ENCODE peak calls at places on chromosomes 5 and 9, in four cellular contexts. D, F, T and C are unnamed samples.

GRCh38 chr9:89848060-89849040 is 243.5 kb downstream of the GADD45G start:
- DNase-seq in D (no peak), T (no peak), F (no peak), C (no peak)

GRCh38 chr9:116549786-116550660 is 137.1 kb upstream of the TRIM32 start:
- DNase-seq in T (no peak), D (no peak), F (no peak), C (no peak)

GRCh38 chr9:27572918-27573698 is at the start of gene C9orf72:
- DNase-seq in D (no peak), F (peak; percentile 94), T (no peak), C (peak; percentile 74)

GRCh38 chr9:82558855-82559615 is 503.9 kb downstream of the RASEF start:
- DNase-seq in F (no peak), D (peak; percentile 61), T (no peak), C (no peak)

GRCh38 chr9:37449877-37450632 is 15.2 kb downstream of the ZBTB5 start:
- DNase-seq in T (peak; percentile 75), F (no peak), D (no peak), C (no peak)

GRCh38 chr5:21140987-21141386 is 1153.0 kb upstream of the CDH18 start:
- DNase-seq in D (no peak), F (no peak), T (no peak), C (no peak)

GRCh38 chr5:142699105-142699720 is 13.3 kb upstream of the FGF1 start:
- DNase-seq in D (peak; percentile 84), T (peak; percentile 90), F (peak; percentile 94), C (peak; percentile 90)

GRCh38 chr9:108041551-108041950 is 552.0 kb upstream of the KLF4 start:
- DNase-seq in D (no peak), F (no peak), T (no peak), C (no peak)

GRCh38 chr9:2469681-2470141 is 151.9 kb upstream of the VLDLR start:
- DNase-seq in F (no peak), T (no peak), D (peak; percentile 5), C (peak; percentile 48)

GRCh38 chr5:10077721-10078551 is 171.8 kb downstream of the ATPSCKMT start:
- DNase-seq in T (no peak), F (no peak), D (no peak), C (no peak)

GRCh38 chr9:77156646-77157371 is 20.5 kb upstream of the VPS13A start:
- DNase-seq in D (peak; percentile 28), T (no peak), F (no peak), C (no peak)

GRCh38 chr9:124457887-124458431 is 7.7 kb downstream of the ADGRD2 start:
- DNase-seq in D (no peak), F (peak; percentile 50), T (no peak), C (no peak)

GRCh38 chr9:124454791-124455443 is 4.7 kb downstream of the ADGRD2 start:
- DNase-seq in D (no peak), T (no peak), F (peak; percentile 71), C (no peak)

GRCh38 chr9:124457079-124457886 is 7.0 kb downstream of the ADGRD2 start:
- DNase-seq in F (peak; percentile 62), D (no peak), T (no peak), C (no peak)

GRCh38 chr9:124455820-124456219 is 5.6 kb downstream of the ADGRD2 start:
- DNase-seq in T (no peak), F (peak; percentile 23), D (no peak), C (no peak)

DNA sequence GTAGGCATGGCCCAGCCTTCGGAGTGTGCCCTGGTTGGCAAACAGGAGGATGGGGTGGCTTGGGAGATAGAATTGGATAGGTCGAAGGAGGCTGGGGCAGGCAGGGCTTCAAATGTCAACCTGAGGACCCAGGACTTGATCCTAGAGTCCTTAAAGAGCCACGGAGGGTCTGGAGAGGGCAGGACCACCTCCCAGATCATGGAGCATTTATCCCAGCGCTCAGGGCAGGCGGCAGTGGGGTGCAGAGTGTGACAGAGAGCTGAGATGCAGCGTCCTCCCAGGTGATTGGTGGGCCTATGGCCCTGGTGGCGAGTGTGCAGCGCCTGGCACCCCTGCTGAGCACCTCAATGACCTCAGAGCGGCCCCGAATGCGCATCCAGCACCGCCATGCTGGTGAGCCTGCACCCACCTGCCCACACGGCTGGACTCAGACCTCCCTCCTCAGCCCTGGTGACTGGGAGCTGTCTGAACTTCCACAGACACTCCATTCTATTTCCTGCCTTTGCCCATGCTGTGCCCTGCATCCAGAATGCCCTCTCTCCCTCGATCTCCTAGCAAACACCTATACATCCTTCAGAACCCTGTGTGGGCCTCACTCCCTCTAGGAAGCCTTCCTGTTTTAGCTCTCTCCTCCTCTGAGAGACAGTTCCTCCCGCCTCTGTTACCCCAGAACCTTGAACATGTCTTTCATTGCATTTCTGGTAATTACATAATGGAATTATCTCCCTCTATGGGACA is 6.3 kb downstream of the ADGRD2 start:
- DNase-seq in F (peak; percentile 62), T (no peak), D (no peak), C (no peak)
- H3K27me3 ChIP-seq in F (no peaks in the 10 kb centered on the region), T (peaks cover 44% of the 10 kb centered on the region), D (peaks cover 11% of the 10 kb centered on the region), C (peaks cover 24% of the 10 kb centered on the region)

DNA sequence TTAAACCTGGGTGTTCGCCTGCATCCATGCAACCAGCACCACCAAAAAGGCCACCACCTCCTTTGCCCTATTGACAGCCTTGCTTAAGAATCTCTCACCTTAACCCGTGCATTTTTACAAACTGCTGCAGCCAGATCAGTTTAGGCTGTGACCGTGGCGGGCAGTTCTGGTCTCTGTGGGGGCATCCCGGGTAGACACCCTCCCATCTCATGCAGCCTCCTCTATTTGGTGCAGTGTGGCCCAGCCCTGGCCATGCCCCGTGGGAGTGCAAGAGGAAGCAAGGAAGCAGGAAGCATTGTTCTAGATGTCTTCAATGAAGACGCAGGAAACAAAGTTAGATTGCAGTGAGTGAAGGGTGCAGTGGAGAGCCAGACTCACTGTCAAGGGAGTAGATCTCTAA is 108.8 kb upstream of the MVB12B start:
- DNase-seq in D (no peak), T (no peak), F (no peak), C (no peak)
- H3K27me3 ChIP-seq in D (peaks cover 5% of the 10 kb centered on the region), T (peaks cover 17% of the 10 kb centered on the region), F (no peaks in the 10 kb centered on the region), C (peaks cover 16% of the 10 kb centered on the region)

GRCh38 chr9:68704498-68704803 is 589 bp upstream of the PIP5K1B start:
- DNase-seq in D (no peak), F (no peak), T (no peak), C (no peak)
- H3K27me3 ChIP-seq in D (peaks cover 5% of the 10 kb centered on the region), F (no peaks in the 10 kb centered on the region), T (no peaks in the 10 kb centered on the region), C (no peaks in the 10 kb centered on the region)

GRCh38 chr5:50969207-50970145 is 303.0 kb downstream of the PARP8 start:
- DNase-seq in F (peak; percentile 70), D (no peak), T (peak; percentile 24), C (no peak)
- H3K27me3 ChIP-seq in F (peaks cover 2% of the 10 kb centered on the region), D (peaks cover 24% of the 10 kb centered on the region), T (peaks cover 86% of the 10 kb centered on the region), C (peaks cover 90% of the 10 kb centered on the region)

GRCh38 chr9:1044643-1045042 is 5.5 kb upstream of the DMRT2 start:
- DNase-seq in D (no peak), T (no peak), F (no peak), C (peak; percentile 34)

GRCh38 chr9:1049641-1050040 is 516 bp upstream of the DMRT2 start:
- DNase-seq in F (no peak), D (peak; percentile 7), T (no peak), C (no peak)

GRCh38 chr9:1047605-1048235 is 2.4 kb upstream of the DMRT2 start:
- DNase-seq in F (no peak), T (no peak), D (peak; percentile 5), C (no peak)

GRCh38 chr9:1048853-1049252 is 1.3 kb upstream of the DMRT2 start:
- DNase-seq in T (no peak), F (no peak), D (no peak), C (no peak)

GRCh38 chr9:1046639-1047604 is 3.2 kb upstream of the DMRT2 start:
- DNase-seq in T (no peak), D (no peak), F (no peak), C (no peak)
- H3K27me3 ChIP-seq in T (peaks cover 99% of the 10 kb centered on the region), D (peaks cover 68% of the 10 kb centered on the region), F (peaks cover 4% of the 10 kb centered on the region), C (peaks cover 100% of the 10 kb centered on the region)

DNA sequence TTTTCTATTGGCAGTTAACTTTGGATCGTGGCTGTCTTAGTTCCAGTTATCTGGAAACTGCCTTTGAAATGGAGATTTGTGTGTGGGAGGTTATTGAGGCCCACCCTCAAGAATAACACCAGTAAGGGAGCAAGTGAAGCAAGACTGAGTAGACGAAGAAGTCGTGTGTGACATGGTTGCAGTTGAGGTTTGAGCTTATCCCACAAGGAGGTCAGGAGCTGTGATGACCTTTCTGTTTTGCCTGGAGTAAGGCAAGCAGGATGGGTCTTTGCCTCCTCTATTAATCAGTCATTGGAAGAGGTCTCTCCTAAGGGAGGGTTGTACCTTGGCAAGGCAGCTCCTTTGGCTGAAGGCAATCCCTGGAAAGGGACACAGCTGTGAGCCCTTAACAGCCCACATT is 49.6 kb upstream of the CTXN3 start:
- DNase-seq in D (no peak), F (no peak), T (no peak), C (no peak)
- H3K27me3 ChIP-seq in D (no peaks in the 10 kb centered on the region), F (peaks cover 3% of the 10 kb centered on the region), T (no peaks in the 10 kb centered on the region), C (no peaks in the 10 kb centered on the region)

GRCh38 chr5:2335727-2336515 is 415.6 kb downstream of the IRX2 start:
- DNase-seq in D (no peak), T (no peak), F (no peak), C (no peak)
- H3K27me3 ChIP-seq in D (no peaks in the 10 kb centered on the region), T (no peaks in the 10 kb centered on the region), F (no peaks in the 10 kb centered on the region), C (no peaks in the 10 kb centered on the region)

GRCh38 chr9:124500796-124501611 is 6.2 kb downstream of the NR5A1 start:
- DNase-seq in F (peak; percentile 43), T (no peak), D (no peak), C (no peak)
- H3K27me3 ChIP-seq in F (no peaks in the 10 kb centered on the region), T (peaks cover 97% of the 10 kb centered on the region), D (peaks cover 34% of the 10 kb centered on the region), C (peaks cover 70% of the 10 kb centered on the region)

GRCh38 chr5:170482511-170482910 is 21.3 kb upstream of the KCNIP1 start:
- DNase-seq in F (no peak), D (no peak), T (no peak), C (no peak)
- H3K27me3 ChIP-seq in F (peaks cover 2% of the 10 kb centered on the region), D (no peaks in the 10 kb centered on the region), T (peaks cover 3% of the 10 kb centered on the region), C (no peaks in the 10 kb centered on the region)

GRCh38 chr5:1357946-1358725 is 13.2 kb upstream of the CLPTM1L start:
- DNase-seq in F (peak; percentile 48), D (no peak), T (no peak), C (no peak)

GRCh38 chr5:1360861-1361260 is 16.0 kb upstream of the CLPTM1L start:
- DNase-seq in T (no peak), D (no peak), F (no peak), C (no peak)

GRCh38 chr5:1358726-1359025 is 13.8 kb upstream of the CLPTM1L start:
- DNase-seq in D (no peak), T (no peak), F (no peak), C (no peak)

GRCh38 chr5:1359031-1359645 is 14.2 kb upstream of the CLPTM1L start:
- DNase-seq in T (no peak), D (no peak), F (no peak), C (no peak)

GRCh38 chr5:1359713-1360112 is 14.8 kb upstream of the CLPTM1L start:
- DNase-seq in D (no peak), F (no peak), T (no peak), C (no peak)
- H3K27me3 ChIP-seq in D (peaks cover 15% of the 10 kb centered on the region), F (no peaks in the 10 kb centered on the region), T (peaks cover 67% of the 10 kb centered on the region), C (peaks cover 21% of the 10 kb centered on the region)